ENCODE peak calls at places on chromosome 16, in nine cellular contexts. V is cardiac fibroblast; R is MV-4-11; G is stimulated activated CD8-positive, alpha-beta memory T cell treated with anti-CD3 and anti-CD28 coated beads, Interleukin-12 subunit alpha, Interleukin-12 subunit beta, amount 100 ng/mL, for 4 hours; X is globus pallidus; D is astrocyte; N is HEK293T; Q is NAMALWA; F is aorta. Z is an unnamed sample.

GRCh38 chr16:23829454-23829853 is 6.3 kb upstream of the PRKCB start:
- DNase-seq in D (no peak), V (no peak), X (no peak), G (no peak), F (no peak), R (no peak), N (no peak), Q (no peak), Z (no peak)

GRCh38 chr16:79601092-79601977 is 798 bp upstream of the MAF start:
- DNase-seq in N (no peak), F (peak), Q (no peak), R (no peak), X (no peak), V (peak), G (no peak), D (peak), Z (no peak)

GRCh38 chr16:19655242-19655777 is 62.7 kb downstream of the KNOP1 start:
- DNase-seq in X (no peak), Q (no peak), G (no peak), V (no peak), N (no peak), R (no peak), D (no peak), F (no peak), Z (no peak)

GRCh38 chr16:57601801-57602478 is 26.5 kb upstream of the ADGRG1 start:
- DNase-seq in F (peak), G (no peak), R (peak), V (no peak), N (no peak), X (no peak), Q (no peak), D (peak), Z (no peak)

GRCh38 chr16:11612110-11612981 is 25.6 kb upstream of the LITAF start:
- DNase-seq in Q (no peak), V (no peak), R (peak), X (no peak), D (no peak), G (no peak), N (no peak), F (no peak), Z (no peak)

GRCh38 chr16:54118846-54119245 is 167.7 kb downstream of the IRX3 start:
- DNase-seq in N (no peak), F (no peak), D (peak), V (peak), Q (no peak), R (peak), G (no peak), X (no peak), Z (no peak)

GRCh38 chr16:21263640-21264211 is 14.4 kb downstream of the CRYM start:
- DNase-seq in D (no peak), F (no peak), Q (peak), G (no peak), V (no peak), N (no peak), R (no peak), X (no peak), Z (no peak)

GRCh38 chr16:80463776-80464175 is 77.0 kb upstream of the DYNLRB2 start:
- DNase-seq in V (no peak), D (no peak), X (no peak), Q (no peak), N (no peak), F (no peak), G (no peak), R (no peak), Z (no peak)

GRCh38 chr16:11052080-11052808 is 107.9 kb downstream of the CLEC16A start:
- DNase-seq in G (no peak), Q (no peak), F (no peak), X (no peak), V (no peak), R (peak), N (no peak), D (no peak), Z (no peak)

GRCh38 chr16:49466529-49466831 is 92.9 kb downstream of the C16orf78 start:
- DNase-seq in X (no peak), F (no peak), R (no peak), V (no peak), G (no peak), D (no peak), Q (no peak), N (no peak), Z (no peak)

GRCh38 chr16:83581994-83582747 is 225.6 kb upstream of the HSBP1 start:
- DNase-seq in X (no peak), V (no peak), D (no peak), G (no peak), N (no peak), F (no peak), R (no peak), Q (no peak), Z (no peak)

GRCh38 chr16:86951831-86952598 is 365.2 kb downstream of the C16orf95 start:
- DNase-seq in R (peak), Q (no peak), V (peak), X (no peak), F (peak), D (peak), G (no peak), N (no peak), Z (peak)

GRCh38 chr16:60203525-60204124 is 1469.5 kb upstream of the GOT2 start:
- DNase-seq in R (no peak), F (no peak), X (peak), G (no peak), N (no peak), Q (peak), V (peak), D (peak), Z (no peak)

GRCh38 chr16:71754108-71754507 is 29.6 kb upstream of the PHLPP2 start:
- DNase-seq in N (no peak), V (no peak), D (no peak), Q (no peak), G (no peak), X (no peak), F (no peak), R (no peak), Z (no peak)